ENCODE peak calls at places on chromosomes 5 and 9, in ten cellular contexts. One of them, this sample, is unnamed.

GRCh38 chr9:110021891-110022290 is 186.1 kb downstream of the C9orf152 start:
- DNase-seq in K562: no peak
- DNase-seq in EL: no peak
- DNase-seq in NCI-H524: no peak
- DNase-seq in left ventricle myocardium inferior: no peak
- DNase-seq in cardiac septum: no peak
- DNase-seq in posterior vena cava: no peak
- DNase-seq in memory B cell: peak; percentile 6
- DNase-seq in nephron progenitor cell: no peak
- DNase-seq in fibroblast of pulmonary artery: no peak
- DNase-seq in this sample: no peak

GRCh38 chr9:18122156-18122555 is 351.8 kb upstream of the ADAMTSL1 start:
- DNase-seq in K562: no peak
- DNase-seq in EL: peak; percentile 52
- DNase-seq in NCI-H524: peak; percentile 92
- DNase-seq in left ventricle myocardium inferior: no peak
- DNase-seq in cardiac septum: no peak
- DNase-seq in posterior vena cava: no peak
- DNase-seq in memory B cell: no peak
- DNase-seq in nephron progenitor cell: no peak
- DNase-seq in fibroblast of pulmonary artery: peak; percentile 20
- DNase-seq in this sample: no peak

GRCh38 chr9:121819511-121820231 is 168.2 kb downstream of the DAB2IP start:
- DNase-seq in K562: no peak
- DNase-seq in EL: peak; percentile 41
- DNase-seq in NCI-H524: peak; percentile 92
- DNase-seq in left ventricle myocardium inferior: no peak
- DNase-seq in cardiac septum: no peak
- DNase-seq in posterior vena cava: no peak
- DNase-seq in memory B cell: no peak
- DNase-seq in nephron progenitor cell: peak; percentile 63
- DNase-seq in fibroblast of pulmonary artery: no peak
- DNase-seq in this sample: peak; percentile 55

GRCh38 chr5:55821731-55822512 is 29.2 kb upstream of the IL31RA start:
- DNase-seq in K562: peak; percentile 7
- DNase-seq in EL: peak; percentile 6
- DNase-seq in NCI-H524: no peak
- DNase-seq in left ventricle myocardium inferior: no peak
- DNase-seq in cardiac septum: no peak
- DNase-seq in posterior vena cava: no peak
- DNase-seq in memory B cell: no peak
- DNase-seq in nephron progenitor cell: no peak
- DNase-seq in fibroblast of pulmonary artery: peak; percentile 3
- DNase-seq in this sample: no peak

GRCh38 chr9:70340572-70340971 is 73.9 kb downstream of the KLF9 start:
- DNase-seq in K562: no peak
- DNase-seq in EL: peak; percentile 28
- DNase-seq in NCI-H524: peak; percentile 2
- DNase-seq in left ventricle myocardium inferior: no peak
- DNase-seq in cardiac septum: no peak
- DNase-seq in posterior vena cava: no peak
- DNase-seq in memory B cell: no peak
- DNase-seq in nephron progenitor cell: no peak
- DNase-seq in fibroblast of pulmonary artery: peak; percentile 70
- DNase-seq in this sample: no peak

GRCh38 chr5:73135429-73136276 is 15.3 kb downstream of the TMEM171 start:
- DNase-seq in K562: peak; percentile 53
- DNase-seq in EL: peak; percentile 69
- DNase-seq in NCI-H524: peak; percentile 18
- DNase-seq in left ventricle myocardium inferior: no peak
- DNase-seq in cardiac septum: no peak
- DNase-seq in posterior vena cava: no peak
- DNase-seq in memory B cell: no peak
- DNase-seq in nephron progenitor cell: peak; percentile 44
- DNase-seq in fibroblast of pulmonary artery: no peak
- DNase-seq in this sample: no peak

GRCh38 chr9:117409321-117409720 is 5.5 kb downstream of the ASTN2 start:
- DNase-seq in K562: no peak
- DNase-seq in EL: no peak
- DNase-seq in NCI-H524: no peak
- DNase-seq in left ventricle myocardium inferior: no peak
- DNase-seq in cardiac septum: no peak
- DNase-seq in posterior vena cava: no peak
- DNase-seq in memory B cell: no peak
- DNase-seq in nephron progenitor cell: no peak
- DNase-seq in fibroblast of pulmonary artery: no peak
- DNase-seq in this sample: no peak

GRCh38 chr5:111494350-111494999 is 17.9 kb downstream of the STARD4 start:
- DNase-seq in K562: no peak
- DNase-seq in EL: no peak
- DNase-seq in NCI-H524: no peak
- DNase-seq in left ventricle myocardium inferior: no peak
- DNase-seq in cardiac septum: no peak
- DNase-seq in posterior vena cava: no peak
- DNase-seq in memory B cell: no peak
- DNase-seq in nephron progenitor cell: no peak
- DNase-seq in fibroblast of pulmonary artery: no peak
- DNase-seq in this sample: no peak

GRCh38 chr5:139862803-139863202 is 67.2 kb downstream of the PSD2 start:
- DNase-seq in K562: peak; percentile 34
- DNase-seq in EL: no peak
- DNase-seq in NCI-H524: no peak
- DNase-seq in left ventricle myocardium inferior: no peak
- DNase-seq in cardiac septum: no peak
- DNase-seq in posterior vena cava: no peak
- DNase-seq in memory B cell: no peak
- DNase-seq in nephron progenitor cell: no peak
- DNase-seq in fibroblast of pulmonary artery: no peak
- DNase-seq in this sample: no peak

GRCh38 chr5:37254581-37254980 is 5.4 kb upstream of the CPLANE1 start:
- DNase-seq in K562: no peak
- DNase-seq in EL: no peak
- DNase-seq in NCI-H524: no peak
- DNase-seq in left ventricle myocardium inferior: no peak
- DNase-seq in cardiac septum: no peak
- DNase-seq in posterior vena cava: no peak
- DNase-seq in memory B cell: no peak
- DNase-seq in nephron progenitor cell: no peak
- DNase-seq in fibroblast of pulmonary artery: no peak
- DNase-seq in this sample: no peak

GRCh38 chr9:123400926-123401503 is 45.0 kb downstream of the CRB2 start:
- DNase-seq in K562: no peak
- DNase-seq in EL: no peak
- DNase-seq in NCI-H524: peak; percentile 54
- DNase-seq in left ventricle myocardium inferior: no peak
- DNase-seq in cardiac septum: no peak
- DNase-seq in posterior vena cava: no peak
- DNase-seq in memory B cell: no peak
- DNase-seq in nephron progenitor cell: no peak
- DNase-seq in fibroblast of pulmonary artery: no peak
- DNase-seq in this sample: no peak

GRCh38 chr9:20619492-20619860 is 2.8 kb downstream of the MLLT3 start:
- DNase-seq in K562: no peak
- DNase-seq in EL: no peak
- DNase-seq in NCI-H524: no peak
- DNase-seq in left ventricle myocardium inferior: no peak
- DNase-seq in cardiac septum: no peak
- DNase-seq in posterior vena cava: no peak
- DNase-seq in memory B cell: no peak
- DNase-seq in nephron progenitor cell: no peak
- DNase-seq in fibroblast of pulmonary artery: no peak
- DNase-seq in this sample: no peak

GRCh38 chr5:172801184-172801671 is 30.2 kb upstream of the DUSP1 start:
- DNase-seq in K562: no peak
- DNase-seq in EL: peak; percentile 99
- DNase-seq in NCI-H524: no peak
- DNase-seq in left ventricle myocardium inferior: no peak
- DNase-seq in cardiac septum: no peak
- DNase-seq in posterior vena cava: no peak
- DNase-seq in memory B cell: no peak
- DNase-seq in nephron progenitor cell: no peak
- DNase-seq in fibroblast of pulmonary artery: peak; percentile 90
- DNase-seq in this sample: no peak